ENCODE peak calls at places on chromosomes 12 and 14, in four cellular contexts. K is heart left ventricle, I is tibial nerve, P is heart right ventricle. H is an unnamed sample.

GRCh38 chr14:24136684-24137528 is 912 bp downstream of the PSME1 start:
- DNase-seq in I (no peak), P (no peak), K (no peak), H (no peak)

GRCh38 chr14:102201369-102201748 is 61.7 kb downstream of the WDR20 start:
- DNase-seq in I (no peak), K (no peak), P (no peak), H (no peak)

GRCh38 chr14:96125536-96125935 is 79.1 kb upstream of the BDKRB2 start:
- DNase-seq in P (no peak), K (no peak), I (peak; percentile 30), H (no peak)

GRCh38 chr12:913919-914718 is 35.4 kb downstream of the RAD52 start:
- DNase-seq in P (no peak), K (no peak), I (no peak), H (no peak)

GRCh38 chr12:46304080-46304479 is 35.2 kb upstream of the SLC38A1 start:
- DNase-seq in P (no peak), I (no peak), K (no peak), H (no peak)

GRCh38 chr14:50944647-50945413 is 547 bp upstream of the PYGL start:
- DNase-seq in P (peak; percentile 17), I (peak; percentile 54), K (no peak), H (no peak)

GRCh38 chr12:93099777-93100176 is 170.7 kb upstream of the EEA1 start:
- DNase-seq in K (no peak), I (no peak), P (no peak), H (no peak)

GRCh38 chr12:62267490-62267889 is 7.3 kb downstream of the USP15 start:
- DNase-seq in P (no peak), I (no peak), K (no peak), H (no peak)

GRCh38 chr14:22850944-22851790 is 14.8 kb downstream of the MMP14 start:
- DNase-seq in I (peak; percentile 85), P (peak; percentile 92), K (peak; percentile 90), H (no peak)

GRCh38 chr12:31035944-31036665 is 37.6 kb upstream of the DDX11 start:
- DNase-seq in K (no peak), P (no peak), I (no peak), H (no peak)

GRCh38 chr14:65255583-65256443 is 153.5 kb upstream of the MAX start:
- DNase-seq in K (no peak), I (no peak), P (no peak), H (no peak)

GRCh38 chr12:6321905-6322304 is 11.4 kb downstream of the PLEKHG6 start:
- DNase-seq in I (no peak), K (no peak), P (no peak), H (no peak)

GRCh38 chr12:14283489-14284144 is 81.9 kb upstream of the ATF7IP start:
- DNase-seq in P (no peak), I (no peak), K (no peak), H (no peak)

GRCh38 chr14:91732439-91732838 is 553 bp upstream of the CATSPERB start:
- DNase-seq in K (no peak), P (no peak), I (no peak), H (no peak)

GRCh38 chr12:100375023-100375737 is 18.3 kb downstream of the SLC17A8 start:
- DNase-seq in I (peak; percentile 68), K (peak; percentile 71), P (peak; percentile 74), H (no peak)

GRCh38 chr14:34569750-34570149 is 30.2 kb upstream of the EAPP start:
- DNase-seq in P (no peak), K (no peak), I (no peak), H (no peak)

GRCh38 chr14:96205994-96206392 is 1.4 kb downstream of the BDKRB2 start:
- DNase-seq in K (no peak), I (no peak), P (no peak), H (no peak)

GRCh38 chr12:62717636-62718035 is 217.3 kb downstream of the PPM1H start:
- DNase-seq in K (no peak), P (no peak), I (no peak), H (no peak)

GRCh38 chr14:88749139-88749538 is 43.6 kb downstream of the EML5 start:
- DNase-seq in K (no peak), I (no peak), P (no peak), H (no peak)

GRCh38 chr12:112025808-112026375 is 12.7 kb downstream of the ERP29 start:
- DNase-seq in K (no peak), P (no peak), I (no peak), H (no peak)

GRCh38 chr14:50320279-50320678 is 8.2 kb downstream of the DMAC2L start:
- DNase-seq in P (no peak), I (no peak), K (no peak), H (no peak)

GRCh38 chr12:124841558-124841945 is 22.1 kb downstream of the SCARB1 start:
- DNase-seq in I (no peak), P (no peak), K (no peak), H (no peak)

GRCh38 chr14:100900837-100901390 is 2.6 kb downstream of the RTL1 start:
- DNase-seq in K (peak; percentile 54), I (no peak), P (no peak), H (no peak)

GRCh38 chr12:39764944-39765560 is 145.4 kb upstream of the ABCD2 start:
- DNase-seq in K (no peak), P (no peak), I (no peak), H (no peak)

GRCh38 chr12:104503191-104503590 is 46.4 kb downstream of the CHST11 start:
- DNase-seq in P (no peak), K (no peak), I (no peak), H (no peak)
- TF ChIP-seq CTCF in P (no peak), K (no peak), I (no peak), H (no peak)

GRCh38 chr12:48216785-48217184 is 13.7 kb upstream of the OR10AD1 start:
- DNase-seq in P (no peak), K (no peak), I (no peak), H (no peak)

GRCh38 chr12:48219635-48220034 is 16.5 kb upstream of the OR10AD1 start:
- DNase-seq in K (no peak), P (no peak), I (no peak), H (no peak)

GRCh38 chr12:48220701-48221100 is 17.6 kb upstream of the OR10AD1 start:
- DNase-seq in I (no peak), K (no peak), P (no peak), H (no peak)

DNA sequence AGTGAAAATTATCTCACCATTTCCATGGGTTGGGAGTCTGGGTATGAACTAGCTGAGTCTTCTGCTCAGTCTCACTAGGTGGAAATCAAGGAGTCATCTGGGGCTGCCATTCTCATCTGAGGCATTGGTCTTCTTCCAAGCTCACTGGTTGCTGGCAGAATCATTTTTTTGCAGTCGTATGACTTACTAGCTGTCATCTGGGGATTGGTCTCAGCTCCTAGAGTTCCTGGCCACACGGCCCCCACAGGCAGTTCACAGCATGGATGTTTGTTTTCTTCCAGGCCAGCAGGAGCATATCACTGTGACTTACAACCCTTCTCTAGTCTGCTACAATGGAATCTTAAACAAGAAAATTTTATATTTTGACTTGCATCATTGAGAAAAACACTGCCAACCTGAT is 18.6 kb upstream of the OR10AD1 start:
- DNase-seq in K (no peak), P (no peak), I (no peak), H (no peak)
- TF ChIP-seq CTCF in K (no peak), P (no peak), I (no peak), H (no peak)

GRCh38 chr12:2691001-2691339 is 103.8 kb upstream of the FKBP4 start:
- DNase-seq in I (no peak), K (no peak), P (no peak), H (no peak)
- TF ChIP-seq CTCF in I (no peak), K (no peak), P (no peak), H (no peak)

GRCh38 chr14:45610303-45610702 is 357.3 kb upstream of the MIS18BP1 start:
- DNase-seq in P (no peak), K (no peak), I (no peak), H (no peak)
- TF ChIP-seq CTCF in P (no peak), K (no peak), I (no peak), H (peak; percentile 28)

DNA sequence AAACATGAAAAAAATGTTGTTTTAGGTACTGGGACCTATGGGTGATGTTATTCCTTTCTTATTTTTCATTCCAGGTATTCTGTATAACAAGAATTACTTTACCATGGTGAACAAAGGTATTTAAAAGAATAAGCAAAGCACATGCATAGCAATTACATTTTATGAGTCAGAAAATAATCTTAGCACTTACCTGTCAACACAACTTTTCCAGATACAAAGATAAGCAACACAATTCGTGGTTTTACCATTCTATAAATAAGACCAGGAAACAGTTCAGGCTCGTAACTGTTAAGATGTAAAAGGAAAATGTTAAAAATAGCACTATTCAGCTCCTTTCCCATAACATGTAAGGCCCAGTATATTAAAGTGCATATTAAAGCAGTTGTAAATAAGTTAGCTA is 12.3 kb upstream of the ATG14 start:
- DNase-seq in I (no peak), K (no peak), P (no peak), H (no peak)
- TF ChIP-seq CTCF in I (no peak), K (no peak), P (no peak), H (no peak)

GRCh38 chr12:72677187-72677586 is 405.0 kb downstream of the TRHDE start:
- DNase-seq in I (no peak), K (no peak), P (no peak), H (no peak)
- TF ChIP-seq CTCF in I (no peak), K (no peak), P (no peak), H (no peak)